ENCODE peak calls at places on chromosomes 12 and 14, in seven cellular contexts. One of them, this sample, is unnamed.
A peak's percentile ranks its signal among the peaks of the same experiment; 100 is the strongest.

GRCh38 chr12:3122841-3123678 is 45.9 kb downstream of the TSPAN9 start:
- DNase-seq in activated CD8-positive, alpha-beta memory T cell treated with anti-CD3 and anti-CD28 coated beads for 1 hour: no peak
- DNase-seq in upper lobe of right lung: no peak
- DNase-seq in endothelial cell of umbilical vein: peak; percentile 98
- DNase-seq in transverse colon: no peak
- DNase-seq in ELF-1: peak; percentile 80
- DNase-seq in activated B cell treated with CpG ODN at 0.5 μM for 24 hours: no peak
- DNase-seq in this sample: peak; percentile 47

GRCh38 chr14:71592361-71592760 is 339.9 kb upstream of the RGS6 start:
- DNase-seq in activated CD8-positive, alpha-beta memory T cell treated with anti-CD3 and anti-CD28 coated beads for 1 hour: no peak
- DNase-seq in upper lobe of right lung: no peak
- DNase-seq in activated B cell treated with CpG ODN at 0.5 μM for 24 hours: no peak
- DNase-seq in endothelial cell of umbilical vein: no peak
- DNase-seq in ELF-1: no peak
- DNase-seq in transverse colon: no peak
- DNase-seq in this sample: no peak

GRCh38 chr14:104389326-104390220 is 190.0 kb upstream of the C14orf180 start:
- DNase-seq in transverse colon: no peak
- DNase-seq in activated CD8-positive, alpha-beta memory T cell treated with anti-CD3 and anti-CD28 coated beads for 1 hour: no peak
- DNase-seq in activated B cell treated with CpG ODN at 0.5 μM for 24 hours: no peak
- DNase-seq in ELF-1: no peak
- DNase-seq in endothelial cell of umbilical vein: no peak
- DNase-seq in upper lobe of right lung: peak; percentile 53
- DNase-seq in this sample: no peak

GRCh38 chr12:106267535-106267934 is 19.7 kb upstream of the CKAP4 start:
- DNase-seq in activated B cell treated with CpG ODN at 0.5 μM for 24 hours: no peak
- DNase-seq in ELF-1: no peak
- DNase-seq in endothelial cell of umbilical vein: no peak
- DNase-seq in transverse colon: no peak
- DNase-seq in activated CD8-positive, alpha-beta memory T cell treated with anti-CD3 and anti-CD28 coated beads for 1 hour: no peak
- DNase-seq in upper lobe of right lung: no peak
- DNase-seq in this sample: no peak

GRCh38 chr14:54370323-54371125 is 26.3 kb upstream of the CDKN3 start:
- DNase-seq in ELF-1: no peak
- DNase-seq in transverse colon: no peak
- DNase-seq in endothelial cell of umbilical vein: no peak
- DNase-seq in activated CD8-positive, alpha-beta memory T cell treated with anti-CD3 and anti-CD28 coated beads for 1 hour: no peak
- DNase-seq in upper lobe of right lung: no peak
- DNase-seq in activated B cell treated with CpG ODN at 0.5 μM for 24 hours: no peak
- DNase-seq in this sample: no peak

GRCh38 chr12:30599631-30600030 is 96.0 kb downstream of the IPO8 start:
- DNase-seq in upper lobe of right lung: no peak
- DNase-seq in activated CD8-positive, alpha-beta memory T cell treated with anti-CD3 and anti-CD28 coated beads for 1 hour: no peak
- DNase-seq in ELF-1: no peak
- DNase-seq in activated B cell treated with CpG ODN at 0.5 μM for 24 hours: no peak
- DNase-seq in transverse colon: no peak
- DNase-seq in endothelial cell of umbilical vein: peak; percentile 52
- DNase-seq in this sample: no peak

GRCh38 chr14:76307786-76308780 is 67.9 kb upstream of the ESRRB start:
- DNase-seq in activated B cell treated with CpG ODN at 0.5 μM for 24 hours: no peak
- DNase-seq in ELF-1: no peak
- DNase-seq in activated CD8-positive, alpha-beta memory T cell treated with anti-CD3 and anti-CD28 coated beads for 1 hour: no peak
- DNase-seq in upper lobe of right lung: no peak
- DNase-seq in endothelial cell of umbilical vein: no peak
- DNase-seq in transverse colon: no peak
- DNase-seq in this sample: no peak

GRCh38 chr14:59422069-59422881 is 42.9 kb downstream of the GPR135 start:
- DNase-seq in ELF-1: no peak
- DNase-seq in transverse colon: no peak
- DNase-seq in upper lobe of right lung: no peak
- DNase-seq in activated CD8-positive, alpha-beta memory T cell treated with anti-CD3 and anti-CD28 coated beads for 1 hour: no peak
- DNase-seq in endothelial cell of umbilical vein: peak; percentile 29
- DNase-seq in activated B cell treated with CpG ODN at 0.5 μM for 24 hours: no peak
- DNase-seq in this sample: peak; percentile 24

GRCh38 chr12:58877243-58877743 is 43.0 kb downstream of the LRIG3 start:
- DNase-seq in transverse colon: no peak
- DNase-seq in endothelial cell of umbilical vein: no peak
- DNase-seq in activated CD8-positive, alpha-beta memory T cell treated with anti-CD3 and anti-CD28 coated beads for 1 hour: no peak
- DNase-seq in ELF-1: no peak
- DNase-seq in activated B cell treated with CpG ODN at 0.5 μM for 24 hours: no peak
- DNase-seq in upper lobe of right lung: no peak
- DNase-seq in this sample: no peak

GRCh38 chr12:64824500-64825142 is at the start of gene TBC1D30:
- DNase-seq in endothelial cell of umbilical vein: peak; percentile 41
- DNase-seq in transverse colon: no peak
- DNase-seq in activated CD8-positive, alpha-beta memory T cell treated with anti-CD3 and anti-CD28 coated beads for 1 hour: no peak
- DNase-seq in activated B cell treated with CpG ODN at 0.5 μM for 24 hours: peak; percentile 16
- DNase-seq in upper lobe of right lung: peak; percentile 69
- DNase-seq in ELF-1: peak; percentile 39
- DNase-seq in this sample: peak; percentile 58

GRCh38 chr12:75322464-75322863 is 7.7 kb downstream of the CAPS2 start:
- DNase-seq in activated B cell treated with CpG ODN at 0.5 μM for 24 hours: no peak
- DNase-seq in ELF-1: no peak
- DNase-seq in endothelial cell of umbilical vein: no peak
- DNase-seq in transverse colon: no peak
- DNase-seq in activated CD8-positive, alpha-beta memory T cell treated with anti-CD3 and anti-CD28 coated beads for 1 hour: no peak
- DNase-seq in upper lobe of right lung: no peak
- DNase-seq in this sample: no peak

This sample was measured in GM23338.